ENCODE peak calls at places on chromosomes 7 and 10, in five cellular contexts. Z is activated T-cell treated with anti-CD3 and anti-CD28 coated beads for 48 hours, C is AG08396, Q is glutamatergic neuron, V is NCI-H1694 treated with DMSO at 0.1 percent for 48 hours. Y is an unnamed sample.

GRCh38 chr7:16961650-16962049 is 79.9 kb upstream of the AGR3 start:
- DNase-seq in Z (no peak), C (peak; percentile 37), Q (no peak), V (no peak), Y (peak; percentile 63)

GRCh38 chr10:72466018-72466417 is 111.3 kb upstream of the DNAJB12 start:
- DNase-seq in Z (no peak), C (no peak), Q (no peak), V (no peak), Y (no peak)

GRCh38 chr10:28930520-28931495 is 253.5 kb downstream of the BAMBI start:
- DNase-seq in Z (no peak), C (no peak), Q (no peak), V (no peak), Y (no peak)

GRCh38 chr7:151251328-151251925 is 2.9 kb upstream of the SMARCD3 start:
- DNase-seq in Z (no peak), C (no peak), Q (peak; percentile 69), V (peak; percentile 47), Y (peak; percentile 30)

GRCh38 chr10:32971536-32972091 is 13.6 kb upstream of the ITGB1 start:
- DNase-seq in Z (no peak), C (no peak), Q (no peak), V (peak; percentile 14), Y (no peak)

GRCh38 chr7:122790132-122790531 is 87.4 kb upstream of the RNF148 start:
- DNase-seq in Z (no peak), C (no peak), Q (peak; percentile 36), V (no peak), Y (no peak)

GRCh38 chr10:3068968-3069737 is 1.8 kb downstream of the PFKP start:
- DNase-seq in Z (peak; percentile 39), C (peak; percentile 56), Q (peak; percentile 63), V (no peak), Y (no peak)

GRCh38 chr10:6140141-6140841 is 51.5 kb downstream of the RBM17 start:
- DNase-seq in Z (no peak), C (no peak), Q (no peak), V (no peak), Y (no peak)

GRCh38 chr10:43688348-43688892 is 39.7 kb upstream of the ZNF32 start:
- DNase-seq in Z (no peak), C (no peak), Q (no peak), V (no peak), Y (no peak)

GRCh38 chr7:4692055-4692454 is 10.0 kb downstream of the FOXK1 start:
- DNase-seq in Z (no peak), C (no peak), Q (no peak), V (no peak), Y (no peak)

GRCh38 chr7:138667535-138667934 is 33.6 kb downstream of the SVOPL start:
- DNase-seq in Z (no peak), C (no peak), Q (no peak), V (no peak), Y (no peak)

GRCh38 chr7:115009736-115010435 is 88.0 kb downstream of the MDFIC start:
- DNase-seq in Z (no peak), C (no peak), Q (no peak), V (no peak), Y (no peak)

GRCh38 chr10:98435178-98435577 is 11.6 kb downstream of the HPS1 start:
- DNase-seq in Z (no peak), C (no peak), Q (no peak), V (no peak), Y (no peak)

GRCh38 chr10:132419631-132420468 is 22.9 kb downstream of the PWWP2B start:
- DNase-seq in Z (no peak), C (no peak), Q (no peak), V (no peak), Y (no peak)

GRCh38 chr10:75899816-75900357 is 468.5 kb downstream of the LRMDA start:
- DNase-seq in Z (no peak), C (no peak), Q (no peak), V (no peak), Y (no peak)

GRCh38 chr10:122122493-122122892 is 133.5 kb downstream of the TACC2 start:
- DNase-seq in Z (no peak), C (no peak), Q (no peak), V (no peak), Y (no peak)

GRCh38 chr7:6600093-6600492 is 10.3 kb downstream of the INTS15 start:
- DNase-seq in Z (no peak), C (no peak), Q (no peak), V (no peak), Y (no peak)

GRCh38 chr7:143049380-143049779 is 2.8 kb upstream of the OR6V1 start:
- DNase-seq in Z (no peak), C (no peak), Q (no peak), V (no peak), Y (no peak)

GRCh38 chr10:46558411-46559185 is 2.1 kb upstream of the GPRIN2 start:
- DNase-seq in Z (no peak), C (no peak), Q (no peak), V (no peak), Y (no peak)

GRCh38 chr10:28111712-28112111 is 112.8 kb upstream of the ODAD2 start:
- DNase-seq in Z (no peak), C (peak; percentile 28), Q (no peak), V (no peak), Y (peak; percentile 58)

GRCh38 chr7:52365349-52365748 is 670.1 kb upstream of the POM121L12 start:
- DNase-seq in Z (no peak), C (no peak), Q (no peak), V (no peak), Y (no peak)

GRCh38 chr7:90210925-90211324 is 615 bp upstream of the STEAP2 start:
- DNase-seq in Z (no peak), C (no peak), Q (no peak), V (no peak), Y (no peak)

GRCh38 chr7:111089822-111090426 is 1.0 kb upstream of the LRRN3 start:
- DNase-seq in Z (no peak), C (no peak), Q (no peak), V (peak; percentile 81), Y (peak; percentile 40)

GRCh38 chr7:157484411-157485081 is 147.7 kb downstream of the DNAJB6 start:
- DNase-seq in Z (no peak), C (no peak), Q (no peak), V (no peak), Y (no peak)

GRCh38 chr7:37354661-37355131 is 94.0 kb downstream of the ELMO1 start:
- DNase-seq in Z (no peak), C (no peak), Q (no peak), V (no peak), Y (no peak)

GRCh38 chr10:50563906-50564305 is 59.9 kb downstream of the SGMS1 start:
- DNase-seq in Z (no peak), C (no peak), Q (peak; percentile 27), V (no peak), Y (no peak)

GRCh38 chr7:149310113-149310836 is 48.3 kb downstream of the ZNF783 start:
- DNase-seq in Z (no peak), C (peak; percentile 80), Q (no peak), V (peak; percentile 60), Y (peak; percentile 88)